ENCODE peak calls at places on chromosomes 16 and 17, in seven cellular contexts. One of them, this sample, is unnamed.

GRCh38 chr16:35409503-35409902 is 1950.1 kb downstream of the TP53TG3F start:
- DNase-seq in prostate gland: no peak
- DNase-seq in testis: no peak
- DNase-seq in ascending aorta: no peak
- DNase-seq in osteoblast: no peak
- DNase-seq in mammary epithelial cell: no peak
- DNase-seq in uterus: no peak
- DNase-seq in this sample: no peak

GRCh38 chr17:63412234-63412633 is 33.9 kb downstream of the CYB561 start:
- DNase-seq in prostate gland: no peak
- DNase-seq in testis: no peak
- DNase-seq in ascending aorta: no peak
- DNase-seq in osteoblast: no peak
- DNase-seq in mammary epithelial cell: no peak
- DNase-seq in uterus: no peak
- DNase-seq in this sample: no peak

GRCh38 chr17:78558181-78558850 is 18.9 kb downstream of the DNAH17 start:
- DNase-seq in prostate gland: no peak
- DNase-seq in testis: no peak
- DNase-seq in ascending aorta: no peak
- DNase-seq in osteoblast: peak
- DNase-seq in mammary epithelial cell: peak
- DNase-seq in uterus: no peak
- DNase-seq in this sample: peak

GRCh38 chr16:49355923-49356665 is 17.5 kb upstream of the C16orf78 start:
- DNase-seq in prostate gland: no peak
- DNase-seq in testis: no peak
- DNase-seq in ascending aorta: no peak
- DNase-seq in osteoblast: no peak
- DNase-seq in mammary epithelial cell: no peak
- DNase-seq in uterus: no peak
- DNase-seq in this sample: no peak

GRCh38 chr17:79874329-79874981 is 35.2 kb upstream of the CBX4 start:
- DNase-seq in prostate gland: no peak
- DNase-seq in testis: no peak
- DNase-seq in ascending aorta: no peak
- DNase-seq in osteoblast: peak
- DNase-seq in mammary epithelial cell: peak
- DNase-seq in uterus: no peak
- DNase-seq in this sample: peak

GRCh38 chr17:5508855-5509254 is 22.5 kb downstream of the MIS12 start:
- DNase-seq in prostate gland: no peak
- DNase-seq in testis: peak
- DNase-seq in ascending aorta: no peak
- DNase-seq in osteoblast: peak
- DNase-seq in mammary epithelial cell: peak
- DNase-seq in uterus: no peak
- DNase-seq in this sample: peak

GRCh38 chr16:27708651-27709050 is 158.7 kb downstream of the KATNIP start:
- DNase-seq in prostate gland: no peak
- DNase-seq in testis: no peak
- DNase-seq in ascending aorta: no peak
- DNase-seq in osteoblast: no peak
- DNase-seq in mammary epithelial cell: no peak
- DNase-seq in uterus: no peak
- DNase-seq in this sample: no peak

GRCh38 chr17:1206016-1206787 is 26.4 kb upstream of the ABR start:
- DNase-seq in prostate gland: no peak
- DNase-seq in testis: no peak
- DNase-seq in ascending aorta: peak
- DNase-seq in osteoblast: peak
- DNase-seq in mammary epithelial cell: no peak
- DNase-seq in uterus: no peak
- DNase-seq in this sample: no peak

GRCh38 chr16:57474671-57475661 is 11.3 kb downstream of the DOK4 start:
- DNase-seq in prostate gland: no peak
- DNase-seq in testis: no peak
- DNase-seq in ascending aorta: no peak
- DNase-seq in osteoblast: no peak
- DNase-seq in mammary epithelial cell: no peak
- DNase-seq in uterus: no peak
- DNase-seq in this sample: no peak

GRCh38 chr16:75195811-75196790 is 10.9 kb downstream of the CTRB2 start:
- DNase-seq in prostate gland: no peak
- DNase-seq in testis: no peak
- DNase-seq in ascending aorta: no peak
- DNase-seq in osteoblast: peak
- DNase-seq in mammary epithelial cell: no peak
- DNase-seq in uterus: peak
- DNase-seq in this sample: no peak

GRCh38 chr16:85418978-85419491 is 194.1 kb upstream of the GSE1 start:
- DNase-seq in prostate gland: no peak
- DNase-seq in testis: peak
- DNase-seq in ascending aorta: no peak
- DNase-seq in osteoblast: no peak
- DNase-seq in mammary epithelial cell: no peak
- DNase-seq in uterus: no peak
- DNase-seq in this sample: no peak

GRCh38 chr17:1762233-1762905 is 509 bp downstream of the SERPINF1 start:
- DNase-seq in prostate gland: no peak
- DNase-seq in testis: peak
- DNase-seq in ascending aorta: no peak
- DNase-seq in osteoblast: peak
- DNase-seq in mammary epithelial cell: no peak
- DNase-seq in uterus: peak
- DNase-seq in this sample: no peak

GRCh38 chr17:81294512-81295030 is 536 bp downstream of the SLC38A10 start:
- DNase-seq in prostate gland: no peak
- DNase-seq in testis: peak
- DNase-seq in ascending aorta: no peak
- DNase-seq in osteoblast: peak
- DNase-seq in mammary epithelial cell: peak
- DNase-seq in uterus: peak
- DNase-seq in this sample: peak

GRCh38 chr17:12342609-12343248 is 322.1 kb downstream of the MAP2K4 start:
- DNase-seq in prostate gland: no peak
- DNase-seq in testis: no peak
- DNase-seq in ascending aorta: no peak
- DNase-seq in osteoblast: no peak
- DNase-seq in mammary epithelial cell: no peak
- DNase-seq in uterus: peak
- DNase-seq in this sample: peak

GRCh38 chr16:89482087-89482823 is 8.1 kb downstream of the ANKRD11 start:
- DNase-seq in prostate gland: no peak
- DNase-seq in testis: no peak
- DNase-seq in ascending aorta: no peak
- DNase-seq in osteoblast: no peak
- DNase-seq in mammary epithelial cell: no peak
- DNase-seq in uterus: no peak
- DNase-seq in this sample: no peak

GRCh38 chr17:81166033-81166472 is at the start of gene AATK:
- DNase-seq in prostate gland: no peak
- DNase-seq in testis: no peak
- DNase-seq in ascending aorta: no peak
- DNase-seq in osteoblast: no peak
- DNase-seq in mammary epithelial cell: no peak
- DNase-seq in uterus: no peak
- DNase-seq in this sample: no peak

GRCh38 chr16:85455534-85455933 is 157.6 kb upstream of the GSE1 start:
- DNase-seq in prostate gland: no peak
- DNase-seq in testis: peak
- DNase-seq in ascending aorta: no peak
- DNase-seq in osteoblast: no peak
- DNase-seq in mammary epithelial cell: no peak
- DNase-seq in uterus: peak
- DNase-seq in this sample: no peak

GRCh38 chr17:82241926-82242697 is 13.3 kb downstream of the SLC16A3 start:
- DNase-seq in prostate gland: no peak
- DNase-seq in testis: peak
- DNase-seq in ascending aorta: no peak
- DNase-seq in osteoblast: peak
- DNase-seq in mammary epithelial cell: no peak
- DNase-seq in uterus: peak
- DNase-seq in this sample: no peak

GRCh38 chr16:89912627-89913026 is 6.0 kb upstream of the MC1R start:
- DNase-seq in prostate gland: no peak
- DNase-seq in testis: no peak
- DNase-seq in ascending aorta: no peak
- DNase-seq in osteoblast: peak
- DNase-seq in mammary epithelial cell: no peak
- DNase-seq in uterus: no peak
- DNase-seq in this sample: no peak

GRCh38 chr17:27458524-27458908 is 2.3 kb downstream of the KSR1 start:
- DNase-seq in prostate gland: no peak
- DNase-seq in testis: no peak
- DNase-seq in ascending aorta: no peak
- DNase-seq in osteoblast: no peak
- DNase-seq in mammary epithelial cell: no peak
- DNase-seq in uterus: no peak
- DNase-seq in this sample: no peak

GRCh38 chr17:17051791-17052461 is 9.7 kb downstream of the MPRIP start:
- DNase-seq in prostate gland: no peak
- DNase-seq in testis: peak
- DNase-seq in ascending aorta: no peak
- DNase-seq in osteoblast: peak
- DNase-seq in mammary epithelial cell: no peak
- DNase-seq in uterus: peak
- DNase-seq in this sample: no peak

GRCh38 chr17:8123695-8124349 is at the start of gene HES7:
- DNase-seq in prostate gland: no peak
- DNase-seq in testis: no peak
- DNase-seq in ascending aorta: no peak
- DNase-seq in osteoblast: peak
- DNase-seq in mammary epithelial cell: no peak
- DNase-seq in uterus: no peak
- DNase-seq in this sample: no peak

GRCh38 chr16:49617710-49618330 is 238.1 kb downstream of the ZNF423 start:
- DNase-seq in prostate gland: no peak
- DNase-seq in testis: no peak
- DNase-seq in ascending aorta: no peak
- DNase-seq in osteoblast: no peak
- DNase-seq in mammary epithelial cell: no peak
- DNase-seq in uterus: no peak
- DNase-seq in this sample: no peak

GRCh38 chr17:50501054-50501453 is 7.2 kb upstream of the MYCBPAP start:
- DNase-seq in prostate gland: no peak
- DNase-seq in testis: no peak
- DNase-seq in ascending aorta: no peak
- DNase-seq in osteoblast: peak
- DNase-seq in mammary epithelial cell: no peak
- DNase-seq in uterus: no peak
- DNase-seq in this sample: peak

GRCh38 chr16:69176033-69176780 is 10.8 kb upstream of the SNTB2 start:
- DNase-seq in prostate gland: no peak
- DNase-seq in testis: no peak
- DNase-seq in ascending aorta: no peak
- DNase-seq in osteoblast: no peak
- DNase-seq in mammary epithelial cell: peak
- DNase-seq in uterus: no peak
- DNase-seq in this sample: peak

GRCh38 chr16:7090628-7091115 is 242.0 kb upstream of the RBFOX1 start:
- DNase-seq in prostate gland: no peak
- DNase-seq in testis: no peak
- DNase-seq in ascending aorta: no peak
- DNase-seq in osteoblast: no peak
- DNase-seq in mammary epithelial cell: no peak
- DNase-seq in uterus: no peak
- DNase-seq in this sample: no peak

GRCh38 chr16:30972872-30973271 is 12.1 kb upstream of the HSD3B7 start:
- DNase-seq in prostate gland: no peak
- DNase-seq in testis: no peak
- DNase-seq in ascending aorta: no peak
- DNase-seq in osteoblast: no peak
- DNase-seq in mammary epithelial cell: no peak
- DNase-seq in uterus: no peak
- DNase-seq in this sample: no peak
- TF ChIP-seq CTCF in prostate gland: no peak
- TF ChIP-seq CTCF in testis: no peak
- TF ChIP-seq CTCF in ascending aorta: no peak
- TF ChIP-seq CTCF in osteoblast: no peak
- TF ChIP-seq CTCF in mammary epithelial cell: no peak
- TF ChIP-seq CTCF in uterus: no peak
- TF ChIP-seq CTCF in this sample: peak

DNA sequence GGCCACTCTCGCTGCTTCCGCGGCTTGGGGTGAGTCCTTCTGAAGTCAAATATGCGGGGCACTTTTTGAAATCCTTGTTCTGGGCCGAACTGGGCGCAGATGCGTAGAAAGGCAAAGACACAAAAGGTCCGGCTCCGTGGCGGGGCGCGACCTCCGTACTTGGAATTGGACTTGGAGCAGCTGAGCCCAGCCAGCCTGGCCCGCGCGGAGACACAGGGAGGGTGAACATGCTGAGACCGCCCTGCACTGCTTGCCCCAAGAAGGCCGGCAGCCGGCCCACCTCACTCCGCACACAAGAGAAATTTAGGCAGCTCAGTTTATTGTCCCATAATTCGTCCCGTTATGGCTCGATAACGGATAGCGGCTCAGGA is 72.2 kb downstream of the CES1 start:
- DNase-seq in prostate gland: no peak
- DNase-seq in testis: peak
- DNase-seq in ascending aorta: no peak
- DNase-seq in osteoblast: no peak
- DNase-seq in mammary epithelial cell: no peak
- DNase-seq in uterus: no peak
- DNase-seq in this sample: no peak
- H3K4me3 ChIP-seq in prostate gland: no peak
- H3K4me3 ChIP-seq in testis: peak
- H3K4me3 ChIP-seq in ascending aorta: no peak
- H3K4me3 ChIP-seq in osteoblast: no peak
- H3K4me3 ChIP-seq in mammary epithelial cell: no peak
- H3K4me3 ChIP-seq in uterus: no peak
- H3K4me3 ChIP-seq in this sample: no peak

GRCh38 chr17:57166803-57167202 is 81.8 kb downstream of the AKAP1 start:
- DNase-seq in prostate gland: no peak
- DNase-seq in testis: no peak
- DNase-seq in ascending aorta: no peak
- DNase-seq in osteoblast: no peak
- DNase-seq in mammary epithelial cell: peak
- DNase-seq in uterus: no peak
- DNase-seq in this sample: no peak
- H3K27ac ChIP-seq in prostate gland: no peak
- H3K27ac ChIP-seq in testis: no peak
- H3K27ac ChIP-seq in ascending aorta: no peak
- H3K27ac ChIP-seq in osteoblast: no peak
- H3K27ac ChIP-seq in mammary epithelial cell: no peak
- H3K27ac ChIP-seq in uterus: no peak
- H3K27ac ChIP-seq in this sample: no peak

GRCh38 chr17:33504571-33504970 is 211.5 kb upstream of the ASIC2 start:
- DNase-seq in prostate gland: no peak
- DNase-seq in testis: no peak
- DNase-seq in ascending aorta: no peak
- DNase-seq in osteoblast: no peak
- DNase-seq in mammary epithelial cell: no peak
- DNase-seq in uterus: no peak
- DNase-seq in this sample: no peak
- TF ChIP-seq CTCF in prostate gland: no peak
- TF ChIP-seq CTCF in testis: no peak
- TF ChIP-seq CTCF in ascending aorta: no peak
- TF ChIP-seq CTCF in osteoblast: no peak
- TF ChIP-seq CTCF in mammary epithelial cell: no peak
- TF ChIP-seq CTCF in uterus: no peak
- TF ChIP-seq CTCF in this sample: no peak